ENCODE peak calls at places on chromosome 16, in seven cellular contexts. One of them, this sample, is unnamed.

GRCh38 chr16:75108792-75109731 is 7.5 kb downstream of the LDHD start:
- DNase-seq in breast epithelium: peak; percentile 95
- DNase-seq in body of pancreas: peak; percentile 98
- DNase-seq in adrenal gland: peak; percentile 99
- DNase-seq in uterus: peak; percentile 89
- DNase-seq in IMR-90: peak; percentile 96
- DNase-seq in brain microvascular endothelial cell: peak; percentile 86
- DNase-seq in this sample: peak; percentile 90

GRCh38 chr16:7289299-7289698 is 43.3 kb upstream of the RBFOX1 start:
- DNase-seq in breast epithelium: no peak
- DNase-seq in body of pancreas: no peak
- DNase-seq in adrenal gland: no peak
- DNase-seq in uterus: no peak
- DNase-seq in IMR-90: no peak
- DNase-seq in brain microvascular endothelial cell: no peak
- DNase-seq in this sample: no peak

GRCh38 chr16:12504312-12504711 is 299.4 kb downstream of the CPPED1 start:
- DNase-seq in breast epithelium: no peak
- DNase-seq in body of pancreas: no peak
- DNase-seq in adrenal gland: no peak
- DNase-seq in uterus: no peak
- DNase-seq in IMR-90: peak; percentile 59
- DNase-seq in brain microvascular endothelial cell: no peak
- DNase-seq in this sample: no peak

GRCh38 chr16:4625617-4626159 is 1.1 kb downstream of the MGRN1 start:
- DNase-seq in breast epithelium: no peak
- DNase-seq in body of pancreas: peak; percentile 59
- DNase-seq in adrenal gland: no peak
- DNase-seq in uterus: no peak
- DNase-seq in IMR-90: no peak
- DNase-seq in brain microvascular endothelial cell: no peak
- DNase-seq in this sample: no peak

GRCh38 chr16:87461466-87461975 is 31.3 kb downstream of the ZCCHC14 start:
- DNase-seq in breast epithelium: peak; percentile 91
- DNase-seq in body of pancreas: peak; percentile 98
- DNase-seq in adrenal gland: peak; percentile 86
- DNase-seq in uterus: peak; percentile 40
- DNase-seq in IMR-90: no peak
- DNase-seq in brain microvascular endothelial cell: no peak
- DNase-seq in this sample: peak; percentile 47

GRCh38 chr16:2296662-2297505 is 29.0 kb upstream of the RNPS1 start:
- DNase-seq in breast epithelium: no peak
- DNase-seq in body of pancreas: peak; percentile 66
- DNase-seq in adrenal gland: peak; percentile 91
- DNase-seq in uterus: no peak
- DNase-seq in IMR-90: no peak
- DNase-seq in brain microvascular endothelial cell: no peak
- DNase-seq in this sample: peak; percentile 41

GRCh38 chr16:15770107-15770506 is 86.7 kb downstream of the MYH11 start:
- DNase-seq in breast epithelium: no peak
- DNase-seq in body of pancreas: no peak
- DNase-seq in adrenal gland: peak; percentile 54
- DNase-seq in uterus: no peak
- DNase-seq in IMR-90: no peak
- DNase-seq in brain microvascular endothelial cell: peak; percentile 18
- DNase-seq in this sample: no peak

GRCh38 chr16:69397821-69398521 is 12.2 kb upstream of the TERF2 start:
- DNase-seq in breast epithelium: no peak
- DNase-seq in body of pancreas: peak; percentile 60
- DNase-seq in adrenal gland: peak; percentile 75
- DNase-seq in uterus: peak; percentile 55
- DNase-seq in IMR-90: peak; percentile 78
- DNase-seq in brain microvascular endothelial cell: peak; percentile 74
- DNase-seq in this sample: peak; percentile 59

GRCh38 chr16:75550211-75550662 is 5.8 kb downstream of the TMEM231 start:
- DNase-seq in breast epithelium: peak; percentile 74
- DNase-seq in body of pancreas: no peak
- DNase-seq in adrenal gland: peak; percentile 33
- DNase-seq in uterus: peak; percentile 52
- DNase-seq in IMR-90: peak; percentile 43
- DNase-seq in brain microvascular endothelial cell: peak; percentile 63
- DNase-seq in this sample: no peak

GRCh38 chr16:75025766-75026165 is 26.9 kb downstream of the ZNRF1 start:
- DNase-seq in breast epithelium: no peak
- DNase-seq in body of pancreas: no peak
- DNase-seq in adrenal gland: no peak
- DNase-seq in uterus: peak; percentile 47
- DNase-seq in IMR-90: peak; percentile 61
- DNase-seq in brain microvascular endothelial cell: peak; percentile 49
- DNase-seq in this sample: no peak

GRCh38 chr16:57994778-57995177 is 5.7 kb downstream of the ZNF319 start:
- DNase-seq in breast epithelium: no peak
- DNase-seq in body of pancreas: no peak
- DNase-seq in adrenal gland: peak; percentile 77
- DNase-seq in uterus: no peak
- DNase-seq in IMR-90: peak; percentile 25
- DNase-seq in brain microvascular endothelial cell: peak; percentile 47
- DNase-seq in this sample: no peak

GRCh38 chr16:58459344-58460218 is 40.4 kb upstream of the NDRG4 start:
- DNase-seq in breast epithelium: no peak
- DNase-seq in body of pancreas: no peak
- DNase-seq in adrenal gland: peak; percentile 94
- DNase-seq in uterus: peak; percentile 78
- DNase-seq in IMR-90: peak; percentile 43
- DNase-seq in brain microvascular endothelial cell: peak; percentile 56
- DNase-seq in this sample: no peak

GRCh38 chr16:6335072-6335471 is 997.6 kb upstream of the RBFOX1 start:
- DNase-seq in breast epithelium: no peak
- DNase-seq in body of pancreas: no peak
- DNase-seq in adrenal gland: no peak
- DNase-seq in uterus: no peak
- DNase-seq in IMR-90: no peak
- DNase-seq in brain microvascular endothelial cell: peak; percentile 23
- DNase-seq in this sample: no peak

GRCh38 chr16:56513972-56514371 is 5.9 kb downstream of the BBS2 start:
- DNase-seq in breast epithelium: peak; percentile 59
- DNase-seq in body of pancreas: peak; percentile 49
- DNase-seq in adrenal gland: peak; percentile 53
- DNase-seq in uterus: peak; percentile 49
- DNase-seq in IMR-90: peak; percentile 74
- DNase-seq in brain microvascular endothelial cell: peak; percentile 70
- DNase-seq in this sample: no peak

GRCh38 chr16:68200120-68200783 is 35.7 kb downstream of the ESRP2 start:
- DNase-seq in breast epithelium: no peak
- DNase-seq in body of pancreas: no peak
- DNase-seq in adrenal gland: no peak
- DNase-seq in uterus: no peak
- DNase-seq in IMR-90: peak; percentile 71
- DNase-seq in brain microvascular endothelial cell: peak; percentile 48
- DNase-seq in this sample: no peak

GRCh38 chr16:80161799-80162380 is 378.9 kb upstream of the DYNLRB2 start:
- DNase-seq in breast epithelium: no peak
- DNase-seq in body of pancreas: no peak
- DNase-seq in adrenal gland: no peak
- DNase-seq in uterus: no peak
- DNase-seq in IMR-90: no peak
- DNase-seq in brain microvascular endothelial cell: no peak
- DNase-seq in this sample: no peak

GRCh38 chr16:72224260-72224768 is 52.4 kb upstream of the PMFBP1 start:
- DNase-seq in breast epithelium: no peak
- DNase-seq in body of pancreas: peak; percentile 60
- DNase-seq in adrenal gland: no peak
- DNase-seq in uterus: no peak
- DNase-seq in IMR-90: no peak
- DNase-seq in brain microvascular endothelial cell: no peak
- DNase-seq in this sample: no peak

DNA sequence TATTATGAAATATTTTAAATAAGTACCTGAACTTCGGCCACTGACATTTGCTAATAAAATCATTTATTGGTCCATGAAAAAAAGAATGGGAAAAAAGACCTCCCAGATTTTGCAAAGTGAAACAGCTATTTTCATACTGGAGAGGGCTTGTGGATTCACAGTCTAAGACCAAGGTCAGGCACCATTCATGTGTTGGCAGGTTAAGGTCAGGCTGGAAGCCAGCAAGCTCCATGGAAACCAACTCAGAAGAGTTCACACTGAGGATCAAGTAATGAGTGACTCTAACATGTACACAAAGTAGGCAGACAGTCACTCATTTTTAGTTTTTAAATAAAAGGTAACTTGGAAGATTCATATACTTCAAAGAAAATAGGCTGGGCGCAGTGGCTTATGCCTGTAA is 3.4 kb downstream of the DNAJA2 start:
- DNase-seq in breast epithelium: no peak
- DNase-seq in body of pancreas: peak; percentile 52
- DNase-seq in adrenal gland: peak; percentile 74
- DNase-seq in uterus: no peak
- DNase-seq in IMR-90: no peak
- DNase-seq in brain microvascular endothelial cell: no peak
- DNase-seq in this sample: peak; percentile 41
- H3K27ac ChIP-seq in breast epithelium: no peak overlapping the region
- H3K27ac ChIP-seq in body of pancreas: no peak overlapping the region
- H3K27ac ChIP-seq in adrenal gland: peak overlapping the region; percentile 39
- H3K27ac ChIP-seq in uterus: no peak overlapping the region
- H3K27ac ChIP-seq in IMR-90: no peak overlapping the region
- H3K27ac ChIP-seq in brain microvascular endothelial cell: no peak overlapping the region
- H3K27ac ChIP-seq in this sample: no peak overlapping the region

GRCh38 chr16:50178397-50179018 is 25.4 kb downstream of the TENT4B start:
- DNase-seq in breast epithelium: no peak
- DNase-seq in body of pancreas: no peak
- DNase-seq in adrenal gland: no peak
- DNase-seq in uterus: no peak
- DNase-seq in IMR-90: no peak
- DNase-seq in brain microvascular endothelial cell: no peak
- DNase-seq in this sample: no peak
- H3K27ac ChIP-seq in breast epithelium: no peak overlapping the region
- H3K27ac ChIP-seq in body of pancreas: no peak overlapping the region
- H3K27ac ChIP-seq in adrenal gland: no peak overlapping the region
- H3K27ac ChIP-seq in uterus: no peak overlapping the region
- H3K27ac ChIP-seq in IMR-90: no peak overlapping the region
- H3K27ac ChIP-seq in brain microvascular endothelial cell: no peak overlapping the region
- H3K27ac ChIP-seq in this sample: no peak overlapping the region

GRCh38 chr16:66950437-66950836 is 10.6 kb upstream of the CES3 start:
- DNase-seq in breast epithelium: no peak
- DNase-seq in body of pancreas: no peak
- DNase-seq in adrenal gland: no peak
- DNase-seq in uterus: no peak
- DNase-seq in IMR-90: no peak
- DNase-seq in brain microvascular endothelial cell: no peak
- DNase-seq in this sample: no peak

GRCh38 chr16:66952430-66953139 is 8.5 kb upstream of the CES3 start:
- DNase-seq in breast epithelium: no peak
- DNase-seq in body of pancreas: no peak
- DNase-seq in adrenal gland: no peak
- DNase-seq in uterus: no peak
- DNase-seq in IMR-90: no peak
- DNase-seq in brain microvascular endothelial cell: no peak
- DNase-seq in this sample: no peak

GRCh38 chr16:66949472-66949871 is 11.6 kb upstream of the CES3 start:
- DNase-seq in breast epithelium: no peak
- DNase-seq in body of pancreas: no peak
- DNase-seq in adrenal gland: no peak
- DNase-seq in uterus: no peak
- DNase-seq in IMR-90: no peak
- DNase-seq in brain microvascular endothelial cell: no peak
- DNase-seq in this sample: no peak

GRCh38 chr16:66953462-66954096 is 7.5 kb upstream of the CES3 start:
- DNase-seq in breast epithelium: no peak
- DNase-seq in body of pancreas: no peak
- DNase-seq in adrenal gland: no peak
- DNase-seq in uterus: no peak
- DNase-seq in IMR-90: no peak
- DNase-seq in brain microvascular endothelial cell: no peak
- DNase-seq in this sample: no peak

GRCh38 chr16:66950971-66951790 is 9.9 kb upstream of the CES3 start:
- DNase-seq in breast epithelium: no peak
- DNase-seq in body of pancreas: no peak
- DNase-seq in adrenal gland: no peak
- DNase-seq in uterus: no peak
- DNase-seq in IMR-90: peak; percentile 8
- DNase-seq in brain microvascular endothelial cell: no peak
- DNase-seq in this sample: no peak
- H3K27ac ChIP-seq in breast epithelium: no peak overlapping the region
- H3K27ac ChIP-seq in body of pancreas: no peak overlapping the region
- H3K27ac ChIP-seq in adrenal gland: no peak overlapping the region
- H3K27ac ChIP-seq in uterus: no peak overlapping the region
- H3K27ac ChIP-seq in IMR-90: no peak overlapping the region
- H3K27ac ChIP-seq in brain microvascular endothelial cell: no peak overlapping the region
- H3K27ac ChIP-seq in this sample: no peak overlapping the region

GRCh38 chr16:84687715-84688114 is 12.1 kb upstream of the USP10 start:
- DNase-seq in breast epithelium: no peak
- DNase-seq in body of pancreas: no peak
- DNase-seq in adrenal gland: no peak
- DNase-seq in uterus: no peak
- DNase-seq in IMR-90: peak; percentile 96
- DNase-seq in brain microvascular endothelial cell: peak; percentile 84
- DNase-seq in this sample: no peak
- H3K27ac ChIP-seq in breast epithelium: no peak overlapping the region
- H3K27ac ChIP-seq in body of pancreas: no peak overlapping the region
- H3K27ac ChIP-seq in adrenal gland: no peak overlapping the region
- H3K27ac ChIP-seq in uterus: no peak overlapping the region
- H3K27ac ChIP-seq in IMR-90: peak overlapping the region; percentile 24
- H3K27ac ChIP-seq in brain microvascular endothelial cell: peak overlapping the region; percentile 61
- H3K27ac ChIP-seq in this sample: no peak overlapping the region

DNA sequence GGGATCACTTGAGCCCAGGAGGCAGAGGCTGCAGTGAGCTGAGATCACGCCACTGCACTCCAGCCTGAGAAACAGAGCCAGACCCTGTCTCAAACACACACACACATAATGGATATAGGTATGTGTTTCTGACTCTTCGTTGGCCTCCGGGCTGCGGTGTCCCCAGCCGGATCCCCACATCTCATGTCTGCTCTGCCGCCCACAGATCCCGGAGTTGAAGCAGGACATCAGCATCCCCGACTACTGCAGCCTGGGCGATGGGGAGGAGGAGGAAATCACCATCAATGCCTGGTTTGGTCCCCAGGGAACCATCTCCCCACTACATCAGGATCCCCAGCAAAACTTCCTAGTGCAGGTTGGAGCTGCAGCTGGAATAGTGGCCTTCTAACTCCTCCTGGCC is 15.4 kb downstream of the KDM8 start:
- DNase-seq in breast epithelium: no peak
- DNase-seq in body of pancreas: no peak
- DNase-seq in adrenal gland: no peak
- DNase-seq in uterus: no peak
- DNase-seq in IMR-90: no peak
- DNase-seq in brain microvascular endothelial cell: no peak
- DNase-seq in this sample: no peak
- H3K27ac ChIP-seq in breast epithelium: no peak overlapping the region
- H3K27ac ChIP-seq in body of pancreas: no peak overlapping the region
- H3K27ac ChIP-seq in adrenal gland: no peak overlapping the region
- H3K27ac ChIP-seq in uterus: no peak overlapping the region
- H3K27ac ChIP-seq in IMR-90: no peak overlapping the region
- H3K27ac ChIP-seq in brain microvascular endothelial cell: no peak overlapping the region
- H3K27ac ChIP-seq in this sample: no peak overlapping the region

GRCh38 chr16:529012-529575 is 1.6 kb downstream of the CAPN15 start:
- DNase-seq in breast epithelium: no peak
- DNase-seq in body of pancreas: peak; percentile 60
- DNase-seq in adrenal gland: no peak
- DNase-seq in uterus: no peak
- DNase-seq in IMR-90: no peak
- DNase-seq in brain microvascular endothelial cell: no peak
- DNase-seq in this sample: peak; percentile 33
- H3K27ac ChIP-seq in breast epithelium: peak overlapping the region; percentile 97
- H3K27ac ChIP-seq in body of pancreas: peak overlapping the region; percentile 86
- H3K27ac ChIP-seq in adrenal gland: peak overlapping the region; percentile 60
- H3K27ac ChIP-seq in uterus: peak overlapping the region; percentile 72
- H3K27ac ChIP-seq in IMR-90: peak overlapping the region; percentile 92
- H3K27ac ChIP-seq in brain microvascular endothelial cell: peak overlapping the region; percentile 45
- H3K27ac ChIP-seq in this sample: no peak overlapping the region

This sample was measured in ovary.